ENCODE peak calls at places on chromosomes 6 and 20, in eight cellular contexts. N is mesendoderm; S is thyroid gland; I is T-cell; W is choroid plexus epithelial cell; Q is NCI-H748 treated with DMSO at 0.1 percent for 48 hours; D is stimulated activated CD8-positive, alpha-beta memory T cell treated with anti-CD3 and anti-CD28 coated beads, Interleukin-15, amount 100 ng/mL, for 24 hours; T is NCI-H460. U is an unnamed sample.

GRCh38 chr20:39310363-39311037 is 348.4 kb downstream of the DHX35 start:
- DNase-seq in W (no peak), N (no peak), S (no peak), T (no peak), I (no peak), D (no peak), Q (no peak), U (no peak)

GRCh38 chr20:21342656-21343345 is 39.7 kb downstream of the XRN2 start:
- DNase-seq in N (no peak), I (no peak), W (peak; percentile 42), Q (no peak), D (no peak), S (no peak), T (no peak), U (no peak)

GRCh38 chr6:126701799-126702198 is 361.9 kb downstream of the CENPW start:
- DNase-seq in D (no peak), N (no peak), Q (no peak), W (peak; percentile 37), I (no peak), S (no peak), T (no peak), U (no peak)

GRCh38 chr6:33950891-33951889 is 147.4 kb upstream of the MLN start:
- DNase-seq in I (no peak), D (no peak), T (no peak), Q (no peak), W (no peak), N (no peak), S (no peak), U (no peak)

GRCh38 chr6:705047-705446 is 12.1 kb upstream of the EXOC2 start:
- DNase-seq in W (no peak), S (no peak), N (no peak), I (no peak), Q (peak; percentile 31), T (no peak), D (no peak), U (no peak)

GRCh38 chr6:157990321-157991066 is 8.8 kb downstream of the SYNJ2 start:
- DNase-seq in W (peak; percentile 48), I (no peak), Q (no peak), S (no peak), D (no peak), T (no peak), N (no peak), U (no peak)

GRCh38 chr6:124022641-124023040 is 219.0 kb downstream of the NKAIN2 start:
- DNase-seq in D (no peak), I (no peak), N (no peak), Q (peak; percentile 69), S (no peak), W (no peak), T (no peak), U (no peak)

GRCh38 chr20:43746344-43747137 is 19.7 kb upstream of the GTSF1L start:
- DNase-seq in N (peak; percentile 77), I (no peak), Q (no peak), S (no peak), D (no peak), W (no peak), T (no peak), U (no peak)

GRCh38 chr6:81894286-81894685 is 141.8 kb upstream of the TENT5A start:
- DNase-seq in T (no peak), I (no peak), N (no peak), W (peak; percentile 91), S (no peak), D (no peak), Q (no peak), U (no peak)

GRCh38 chr20:60882776-60883303 is 369.2 kb upstream of the CDH4 start:
- DNase-seq in N (no peak), S (no peak), T (no peak), Q (no peak), W (no peak), D (no peak), I (no peak), U (no peak)

GRCh38 chr6:3281669-3282460 is 23.1 kb downstream of the PSMG4 start:
- DNase-seq in I (no peak), S (no peak), W (peak; percentile 90), T (no peak), D (no peak), Q (no peak), N (peak; percentile 53), U (no peak)

GRCh38 chr6:19180348-19181073 is 656.7 kb upstream of the ID4 start:
- DNase-seq in D (no peak), S (peak; percentile 71), N (no peak), T (no peak), W (no peak), I (no peak), Q (no peak), U (no peak)

GRCh38 chr6:6556738-6557503 is 31.6 kb upstream of the LY86 start:
- DNase-seq in D (no peak), S (peak; percentile 56), T (peak; percentile 28), I (peak; percentile 4), N (peak; percentile 81), Q (peak; percentile 51), W (peak; percentile 43), U (no peak)

GRCh38 chr6:121698617-121699016 is 263.2 kb downstream of the GJA1 start:
- DNase-seq in T (no peak), I (no peak), N (no peak), Q (no peak), W (no peak), S (no peak), D (no peak), U (no peak)

GRCh38 chr20:11376998-11377397 is 540.7 kb upstream of the BTBD3 start:
- DNase-seq in I (no peak), S (no peak), N (no peak), D (no peak), T (no peak), W (peak; percentile 90), Q (no peak), U (no peak)

GRCh38 chr20:51022227-51022802 is 592 bp downstream of the KCNG1 start:
- DNase-seq in T (no peak), N (no peak), S (no peak), I (no peak), Q (no peak), D (no peak), W (no peak), U (no peak)

GRCh38 chr6:165049362-165049761 is 260.0 kb downstream of the C6orf118 start:
- DNase-seq in T (peak; percentile 6), I (no peak), W (peak; percentile 2), Q (peak; percentile 37), N (peak; percentile 86), S (peak; percentile 10), D (no peak), U (no peak)

GRCh38 chr20:23120936-23121765 is 35.0 kb upstream of the CD93 start:
- DNase-seq in W (no peak), D (no peak), S (no peak), Q (no peak), I (no peak), T (no peak), N (peak; percentile 81), U (no peak)

GRCh38 chr20:31475032-31475431 is at the start of the genes DEFB124 and REM1:
- DNase-seq in S (no peak), D (no peak), Q (no peak), T (no peak), N (no peak), W (no peak), I (no peak), U (no peak)

GRCh38 chr6:159107451-159108260 is 61.5 kb upstream of the FNDC1 start:
- DNase-seq in W (no peak), N (no peak), Q (no peak), D (no peak), T (no peak), I (peak; percentile 50), S (no peak), U (peak; percentile 56)

GRCh38 chr6:273441-274111 is 18.7 kb upstream of the DUSP22 start:
- DNase-seq in N (no peak), S (no peak), D (no peak), W (peak; percentile 73), T (no peak), Q (no peak), I (no peak), U (no peak)

GRCh38 chr6:34093854-34094430 is 51.9 kb downstream of the GRM4 start:
- DNase-seq in D (no peak), Q (no peak), S (no peak), N (no peak), I (no peak), W (no peak), T (no peak), U (no peak)

GRCh38 chr20:1891263-1892121 is 3.7 kb upstream of the SIRPA start:
- DNase-seq in D (no peak), Q (no peak), I (no peak), S (no peak), T (no peak), N (peak; percentile 71), W (no peak), U (no peak)

GRCh38 chr6:27081931-27082330 is 165.6 kb upstream of the PRSS16 start:
- DNase-seq in Q (peak; percentile 83), T (no peak), N (no peak), I (no peak), S (no peak), D (no peak), W (no peak), U (no peak)

GRCh38 chr6:140504776-140505175 is 1130.3 kb upstream of the CITED2 start:
- DNase-seq in Q (no peak), I (no peak), D (no peak), W (no peak), S (no peak), N (no peak), T (no peak), U (no peak)

GRCh38 chr6:138963531-138963930 is 24.5 kb downstream of the REPS1 start:
- DNase-seq in S (peak; percentile 30), Q (no peak), I (no peak), T (no peak), N (no peak), W (peak; percentile 28), D (no peak), U (no peak)

GRCh38 chr6:125014157-125014957 is 52.1 kb downstream of the RNF217 start:
- DNase-seq in S (no peak), D (no peak), N (no peak), W (peak; percentile 87), Q (no peak), I (no peak), T (peak; percentile 41), U (no peak)

GRCh38 chr20:4443016-4443415 is 278.7 kb upstream of the PRND start:
- DNase-seq in D (no peak), T (no peak), S (no peak), W (no peak), Q (no peak), I (no peak), N (no peak), U (no peak)